ENCODE peak calls at places on chromosomes 4 and X, in five cellular contexts. One of them, this sample, is unnamed.

GRCh38 chr4:72858328-72858727 is 211.2 kb downstream of the COX18 start:
- DNase-seq in naive thymus-derived CD8-positive, alpha-beta T cell: no peak
- DNase-seq in epithelial cell of esophagus: peak
- DNase-seq in SW480: no peak
- DNase-seq in stimulated activated CD8-positive, alpha-beta memory T cell treated with anti-CD3 and anti-CD28 coated beads, Interleukin-7, amount 100 ng/mL, for 1 hour: no peak
- DNase-seq in this sample: no peak

GRCh38 chrX:42398967-42399631 is 378.9 kb downstream of the PPP1R2C start:
- DNase-seq in naive thymus-derived CD8-positive, alpha-beta T cell: no peak
- DNase-seq in epithelial cell of esophagus: no peak
- DNase-seq in SW480: no peak
- DNase-seq in stimulated activated CD8-positive, alpha-beta memory T cell treated with anti-CD3 and anti-CD28 coated beads, Interleukin-7, amount 100 ng/mL, for 1 hour: no peak
- DNase-seq in this sample: no peak

GRCh38 chr4:155735506-155735905 is 23.3 kb upstream of the GUCY1B1 start:
- DNase-seq in naive thymus-derived CD8-positive, alpha-beta T cell: no peak
- DNase-seq in epithelial cell of esophagus: no peak
- DNase-seq in SW480: no peak
- DNase-seq in stimulated activated CD8-positive, alpha-beta memory T cell treated with anti-CD3 and anti-CD28 coated beads, Interleukin-7, amount 100 ng/mL, for 1 hour: no peak
- DNase-seq in this sample: no peak

GRCh38 chr4:40280586-40280985 is 54.5 kb upstream of the CHRNA9 start:
- DNase-seq in naive thymus-derived CD8-positive, alpha-beta T cell: no peak
- DNase-seq in epithelial cell of esophagus: no peak
- DNase-seq in SW480: no peak
- DNase-seq in stimulated activated CD8-positive, alpha-beta memory T cell treated with anti-CD3 and anti-CD28 coated beads, Interleukin-7, amount 100 ng/mL, for 1 hour: no peak
- DNase-seq in this sample: no peak

GRCh38 chrX:68894513-68895338 is 65.9 kb downstream of the EFNB1 start:
- DNase-seq in naive thymus-derived CD8-positive, alpha-beta T cell: peak
- DNase-seq in epithelial cell of esophagus: peak
- DNase-seq in SW480: peak
- DNase-seq in stimulated activated CD8-positive, alpha-beta memory T cell treated with anti-CD3 and anti-CD28 coated beads, Interleukin-7, amount 100 ng/mL, for 1 hour: no peak
- DNase-seq in this sample: no peak

GRCh38 chr4:155999743-156000142 is 46.1 kb upstream of the CTSO start:
- DNase-seq in naive thymus-derived CD8-positive, alpha-beta T cell: no peak
- DNase-seq in epithelial cell of esophagus: no peak
- DNase-seq in SW480: no peak
- DNase-seq in stimulated activated CD8-positive, alpha-beta memory T cell treated with anti-CD3 and anti-CD28 coated beads, Interleukin-7, amount 100 ng/mL, for 1 hour: no peak
- DNase-seq in this sample: no peak

GRCh38 chr4:152436384-152436783 is 99.5 kb downstream of the FBXW7 start:
- DNase-seq in naive thymus-derived CD8-positive, alpha-beta T cell: no peak
- DNase-seq in epithelial cell of esophagus: no peak
- DNase-seq in SW480: no peak
- DNase-seq in stimulated activated CD8-positive, alpha-beta memory T cell treated with anti-CD3 and anti-CD28 coated beads, Interleukin-7, amount 100 ng/mL, for 1 hour: no peak
- DNase-seq in this sample: no peak

GRCh38 chr4:140654516-140654855 is 85.7 kb upstream of the UCP1 start:
- DNase-seq in naive thymus-derived CD8-positive, alpha-beta T cell: no peak
- DNase-seq in epithelial cell of esophagus: no peak
- DNase-seq in SW480: no peak
- DNase-seq in stimulated activated CD8-positive, alpha-beta memory T cell treated with anti-CD3 and anti-CD28 coated beads, Interleukin-7, amount 100 ng/mL, for 1 hour: no peak
- DNase-seq in this sample: no peak

GRCh38 chrX:23786268-23786815 is 3.4 kb downstream of the SAT1 start:
- DNase-seq in naive thymus-derived CD8-positive, alpha-beta T cell: no peak
- DNase-seq in epithelial cell of esophagus: peak
- DNase-seq in SW480: no peak
- DNase-seq in stimulated activated CD8-positive, alpha-beta memory T cell treated with anti-CD3 and anti-CD28 coated beads, Interleukin-7, amount 100 ng/mL, for 1 hour: no peak
- DNase-seq in this sample: no peak

This sample was measured in esophagus squamous epithelium.